ENCODE peak calls at places on chromosome 22, in eight cellular contexts. M, J, Y, I, D, Z, F and G are unnamed samples. For H3K27me3, the result is how much of the 10 kb centered on the place peaks cover.

GRCh38 chr22:41123151-41123550 is 30.8 kb downstream of the EP300 start:
- DNase-seq in Z (peak), F (no peak), I (no peak), D (no peak), J (no peak), Y (peak), M (no peak), G (no peak)

GRCh38 chr22:18970180-18970947 is 34.3 kb upstream of the PRODH start:
- DNase-seq in Y (no peak), J (peak), I (no peak), D (no peak), M (no peak), F (no peak), Z (peak), G (no peak)

GRCh38 chr22:42114721-42115120 is 15.9 kb downstream of the CYP2D6 start:
- DNase-seq in J (no peak), Z (peak), I (peak), Y (peak), M (no peak), F (no peak), D (no peak), G (no peak)

GRCh38 chr22:42074153-42074750 is at the start of gene PHETA2:
- DNase-seq in Y (peak), J (peak), F (peak), M (peak), Z (peak), D (no peak), I (no peak), G (peak)

GRCh38 chr22:30626413-30626812 is 9.2 kb upstream of the SLC35E4 start:
- DNase-seq in D (no peak), I (no peak), F (no peak), Y (no peak), Z (no peak), M (no peak), J (no peak), G (no peak)

GRCh38 chr22:47149976-47150375 is 387.5 kb downstream of the TBC1D22A start:
- DNase-seq in Z (no peak), Y (no peak), M (no peak), D (no peak), F (no peak), J (no peak), I (no peak), G (no peak)

GRCh38 chr22:35059632-35060031 is 6.3 kb upstream of the ISX start:
- DNase-seq in D (no peak), F (no peak), J (no peak), I (no peak), Z (no peak), Y (no peak), M (no peak), G (no peak)

GRCh38 chr22:26068571-26068970 is 100.7 kb upstream of the SEZ6L start:
- DNase-seq in F (no peak), Y (no peak), Z (no peak), J (no peak), D (no peak), I (no peak), M (no peak), G (no peak)

GRCh38 chr22:44441401-44442185 is 56.4 kb downstream of the RTL6 start:
- DNase-seq in Y (no peak), M (no peak), F (peak), Z (no peak), I (no peak), D (no peak), J (peak), G (no peak)

GRCh38 chr22:46443850-46444389 is 93.5 kb downstream of the CELSR1 start:
- DNase-seq in I (no peak), M (peak), F (no peak), Y (no peak), J (peak), D (no peak), Z (no peak), G (no peak)

GRCh38 chr22:17569971-17570511 is 6.7 kb downstream of the SLC25A18 start:
- DNase-seq in Z (peak), J (no peak), F (no peak), I (peak), D (no peak), M (no peak), Y (peak), G (no peak)

GRCh38 chr22:22955866-22956535 is 68.4 kb downstream of the IGLL5 start:
- DNase-seq in I (peak), M (peak), D (peak), Z (peak), Y (peak), F (no peak), J (peak), G (no peak)

GRCh38 chr22:19997561-19998231 is 18.9 kb downstream of the ARVCF start:
- DNase-seq in M (no peak), Z (no peak), I (no peak), Y (no peak), D (no peak), F (peak), J (no peak), G (no peak)

GRCh38 chr22:46587492-46588278 is 32.5 kb upstream of the GRAMD4 start:
- DNase-seq in M (no peak), Y (no peak), Z (no peak), J (peak), I (no peak), F (peak), D (no peak), G (peak)

GRCh38 chr22:20150381-20151275 is at the start of gene CCDC188:
- DNase-seq in I (no peak), M (no peak), D (no peak), Y (no peak), Z (no peak), F (no peak), J (no peak), G (no peak)

GRCh38 chr22:27638329-27639179 is 163.0 kb downstream of the MN1 start:
- DNase-seq in J (no peak), M (no peak), F (no peak), Y (no peak), D (no peak), Z (no peak), I (no peak), G (no peak)

GRCh38 chr22:23783496-23784167 is 3.1 kb upstream of the SMARCB1 start:
- DNase-seq in Z (no peak), F (no peak), Y (no peak), M (no peak), J (no peak), I (no peak), D (no peak), G (no peak)

GRCh38 chr22:28985581-28986290 is 75.9 kb downstream of the C22orf31 start:
- DNase-seq in F (no peak), D (no peak), Z (peak), I (no peak), M (no peak), Y (no peak), J (no peak), G (no peak)

GRCh38 chr22:46515208-46516111 is 22.0 kb downstream of the CELSR1 start:
- DNase-seq in M (no peak), J (no peak), Z (peak), D (no peak), F (no peak), I (peak), Y (peak), G (no peak)

GRCh38 chr22:46763051-46763705 is 728 bp downstream of the TBC1D22A start:
- DNase-seq in Z (peak), M (no peak), D (peak), J (no peak), F (peak), I (no peak), Y (peak), G (peak)

GRCh38 chr22:38109391-38110000 is 988 bp downstream of the BAIAP2L2 start:
- DNase-seq in M (no peak), Y (no peak), D (no peak), J (no peak), I (no peak), Z (no peak), F (no peak), G (no peak)
- H3K27me3 ChIP-seq in M (under half), Y (under half), D (under half), J (under half), I (under half), Z (under half), F (under half), G (under half)

GRCh38 chr22:37803636-37804371 is 3.9 kb upstream of the GCAT start:
- DNase-seq in I (no peak), Z (no peak), J (no peak), D (no peak), M (no peak), F (no peak), Y (no peak), G (no peak)

GRCh38 chr22:37804886-37805857 is 2.6 kb upstream of the GCAT start:
- DNase-seq in I (peak), M (peak), D (peak), Z (peak), Y (peak), F (peak), J (peak), G (peak)

GRCh38 chr22:37803195-37803635 is 4.5 kb upstream of the GCAT start:
- DNase-seq in I (no peak), F (no peak), D (no peak), M (no peak), Z (no peak), Y (no peak), J (no peak), G (no peak)

GRCh38 chr22:37805878-37806277 is 1.9 kb upstream of the GCAT start:
- DNase-seq in D (no peak), F (no peak), Y (no peak), M (no peak), J (no peak), I (no peak), Z (no peak), G (no peak)

GRCh38 chr22:37804502-37804885 is 3.2 kb upstream of the GCAT start:
- DNase-seq in D (no peak), Y (no peak), M (no peak), J (no peak), I (no peak), Z (no peak), F (no peak), G (no peak)
- H3K4me3 ChIP-seq in D (peak), Y (peak), M (peak), J (peak), I (peak), Z (peak), F (peak), G (peak)

GRCh38 chr22:48394787-48395620 is 1432.7 kb downstream of the BRD1 start:
- DNase-seq in I (no peak), Y (no peak), M (no peak), D (no peak), J (no peak), F (peak), Z (no peak), G (no peak)
- TF ChIP-seq CTCF in I (no peak), Y (no peak), M (no peak), D (no peak), J (no peak), F (no peak), Z (no peak), G (no peak)

DNA sequence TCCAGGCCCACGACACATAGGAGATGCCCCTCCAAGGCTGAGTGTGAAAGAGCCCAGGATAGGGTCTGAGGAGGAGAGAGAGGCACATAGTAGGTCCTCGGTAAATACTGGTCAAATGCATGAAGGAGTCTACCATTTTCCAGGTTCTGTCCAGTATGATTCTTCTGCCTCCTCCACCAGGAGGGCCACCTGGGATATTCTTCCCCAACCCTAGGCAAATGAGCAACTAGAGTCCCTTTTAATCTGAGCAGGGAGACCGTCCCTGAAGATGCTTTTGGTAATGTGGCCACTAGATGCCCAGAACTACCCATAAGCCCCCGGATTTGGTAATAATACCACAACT is 6.7 kb downstream of the PDGFB start:
- DNase-seq in M (no peak), F (no peak), I (no peak), Z (no peak), D (no peak), Y (no peak), J (no peak), G (no peak)
- H3K27me3 ChIP-seq in M (half or more), F (half or more), I (under half), Z (under half), D (under half), Y (under half), J (under half), G (under half)

GRCh38 chr22:49847751-49848689 is 5.6 kb upstream of the ZBED4 start:
- DNase-seq in Z (no peak), Y (no peak), I (no peak), M (no peak), F (no peak), D (no peak), J (peak), G (no peak)
- H3K4me3 ChIP-seq in Z (peak), Y (peak), I (no peak), M (peak), F (peak), D (peak), J (peak), G (no peak)